ENCODE peak calls at places on chromosomes 6 and 20, in four cellular contexts. K is ovary, Y is right atrium auricular region, E is heart left ventricle. I is an unnamed sample.

GRCh38 chr6:154383273-154383672 is 26.7 kb upstream of the IPCEF1 start:
- DNase-seq in E (no peak), K (no peak), Y (no peak), I (no peak)

GRCh38 chr20:1508576-1508975 is 17.4 kb upstream of the SIRPB2 start:
- DNase-seq in E (no peak), K (no peak), Y (no peak), I (no peak)

GRCh38 chr6:108661430-108661829 is 100.7 kb downstream of the FOXO3 start:
- DNase-seq in E (no peak), Y (no peak), K (no peak), I (peak; percentile 54)

GRCh38 chr6:80223743-80224212 is 117.3 kb downstream of the BCKDHB start:
- DNase-seq in K (no peak), E (peak; percentile 34), Y (no peak), I (no peak)

GRCh38 chr6:118354641-118355040 is 193.5 kb upstream of the PLN start:
- DNase-seq in Y (no peak), E (no peak), K (no peak), I (no peak)

GRCh38 chr20:23622839-23623343 is 14.9 kb downstream of the CST3 start:
- DNase-seq in K (peak; percentile 80), E (peak; percentile 80), Y (peak; percentile 88), I (peak; percentile 96)

GRCh38 chr6:79137671-79138070 is 59.6 kb upstream of the PHIP start:
- DNase-seq in E (no peak), Y (no peak), K (no peak), I (no peak)

GRCh38 chr20:55095745-55096450 is 620.5 kb downstream of the DOK5 start:
- DNase-seq in E (no peak), Y (no peak), K (no peak), I (no peak)

GRCh38 chr6:83868639-83869038 is 9.2 kb downstream of the CYB5R4 start:
- DNase-seq in K (no peak), Y (no peak), E (no peak), I (peak; percentile 52)

GRCh38 chr6:33124947-33125346 is 49.2 kb downstream of the HLA-DPB1 start:
- DNase-seq in Y (no peak), K (no peak), E (no peak), I (no peak)

GRCh38 chr6:7150381-7151064 is 42.8 kb downstream of the RREB1 start:
- DNase-seq in K (no peak), Y (no peak), E (no peak), I (no peak)

GRCh38 chr6:80725156-80725930 is 618.9 kb downstream of the BCKDHB start:
- DNase-seq in Y (no peak), K (no peak), E (no peak), I (no peak)

GRCh38 chr6:37860226-37860839 is 40.8 kb downstream of the ZFAND3 start:
- DNase-seq in K (no peak), E (peak; percentile 31), Y (no peak), I (peak; percentile 24)

GRCh38 chr20:56609321-56609720 is 19.8 kb upstream of the TFAP2C start:
- DNase-seq in K (no peak), Y (no peak), E (no peak), I (no peak)

GRCh38 chr20:38840053-38840893 is 34.8 kb downstream of the PPP1R16B start:
- DNase-seq in K (no peak), E (no peak), Y (no peak), I (no peak)

GRCh38 chr6:87151786-87152527 is 3.4 kb upstream of the ZNF292 start:
- DNase-seq in K (peak; percentile 69), E (peak; percentile 73), Y (peak; percentile 69), I (peak; percentile 8)

GRCh38 chr6:6891074-6891754 is 216.5 kb upstream of the RREB1 start:
- DNase-seq in E (no peak), Y (no peak), K (peak; percentile 38), I (no peak)

GRCh38 chr20:44117296-44118184 is 69.4 kb downstream of the JPH2 start:
- DNase-seq in Y (no peak), E (no peak), K (no peak), I (no peak)

GRCh38 chr6:82735790-82736189 is 329.9 kb downstream of the UBE3D start:
- DNase-seq in K (no peak), Y (no peak), E (no peak), I (no peak)

GRCh38 chr20:11492846-11493245 is 424.8 kb upstream of the BTBD3 start:
- DNase-seq in E (no peak), K (no peak), Y (no peak), I (no peak)

GRCh38 chr6:3617681-3618299 is 133.7 kb downstream of the PXDC1 start:
- DNase-seq in Y (no peak), E (no peak), K (no peak), I (no peak)

GRCh38 chr6:53794073-53794719 is 609 bp upstream of the LRRC1 start:
- DNase-seq in E (peak; percentile 72), K (peak; percentile 51), Y (no peak), I (peak; percentile 77)

GRCh38 chr6:157746897-157747296 is 76.1 kb upstream of the SNX9 start:
- DNase-seq in E (no peak), K (no peak), Y (peak; percentile 43), I (no peak)

GRCh38 chr6:15538106-15538505 is 124.7 kb downstream of the DTNBP1 start:
- DNase-seq in K (no peak), Y (no peak), E (no peak), I (no peak)

GRCh38 chr20:9389321-9389720 is 125.1 kb upstream of the LAMP5 start:
- DNase-seq in E (no peak), Y (no peak), K (no peak), I (no peak)

GRCh38 chr6:36840471-36841461 is 1.5 kb upstream of the CPNE5 start:
- DNase-seq in E (peak; percentile 62), Y (no peak), K (no peak), I (no peak)

GRCh38 chr6:1837868-1838267 is 228.2 kb downstream of the FOXC1 start:
- DNase-seq in E (no peak), K (no peak), Y (no peak), I (no peak)

GRCh38 chr6:84417261-84417660 is 189.8 kb upstream of the CEP162 start:
- DNase-seq in E (no peak), K (no peak), Y (no peak), I (no peak)

GRCh38 chr6:5401845-5402738 is 140.8 kb downstream of the FARS2 start:
- DNase-seq in K (no peak), Y (no peak), E (no peak), I (no peak)

GRCh38 chr20:61659652-61660346 is 405.9 kb downstream of the TAF4 start:
- DNase-seq in E (no peak), Y (no peak), K (no peak), I (no peak)

GRCh38 chr6:41644297-41644879 is 6.1 kb downstream of the MDFI start:
- DNase-seq in K (no peak), Y (no peak), E (no peak), I (peak; percentile 59)

GRCh38 chr6:122789862-122790739 is 1.0 kb downstream of the SMPDL3A start:
- DNase-seq in E (peak; percentile 36), K (no peak), Y (no peak), I (peak; percentile 4)

GRCh38 chr6:147135211-147135672 is 69.0 kb upstream of the STXBP5 start:
- DNase-seq in E (no peak), Y (no peak), K (no peak), I (peak; percentile 52)

GRCh38 chr20:4235512-4236043 is 220.2 kb upstream of the RNF24 start:
- DNase-seq in E (no peak), Y (no peak), K (no peak), I (no peak)
- H3K27ac ChIP-seq in E (no peak overlapping the region), Y (no peak overlapping the region), K (no peak overlapping the region), I (no peak overlapping the region)

DNA sequence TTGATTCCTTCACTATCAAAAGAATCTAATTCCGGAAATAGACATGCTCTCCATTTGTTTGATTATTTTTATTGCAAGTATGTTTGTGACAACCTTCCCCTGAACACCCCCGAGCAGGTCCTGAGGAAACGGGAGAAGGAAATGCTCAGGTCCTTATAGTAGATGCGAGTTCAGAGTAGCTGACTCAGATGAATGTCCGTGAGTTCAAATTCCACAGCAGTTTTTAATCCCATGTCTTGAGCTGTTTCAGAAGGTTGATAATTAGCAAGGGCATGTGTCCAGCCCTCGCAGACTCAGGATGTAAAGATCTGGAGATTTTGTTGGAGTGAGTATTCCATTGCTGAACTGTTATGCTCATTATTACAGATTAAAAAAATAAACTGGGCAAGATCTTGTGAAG is 169.3 kb downstream of the BCAS1 start:
- DNase-seq in K (no peak), Y (no peak), E (no peak), I (peak; percentile 56)
- H3K27ac ChIP-seq in K (no peak overlapping the region), Y (peak overlapping the region; percentile 63), E (peak overlapping the region; percentile 83), I (peak overlapping the region; percentile 10)

GRCh38 chr6:133610271-133610840 is 278.6 kb upstream of the TCF21 start:
- DNase-seq in K (no peak), Y (no peak), E (no peak), I (no peak)
- H3K27ac ChIP-seq in K (no peak overlapping the region), Y (no peak overlapping the region), E (no peak overlapping the region), I (no peak overlapping the region)

DNA sequence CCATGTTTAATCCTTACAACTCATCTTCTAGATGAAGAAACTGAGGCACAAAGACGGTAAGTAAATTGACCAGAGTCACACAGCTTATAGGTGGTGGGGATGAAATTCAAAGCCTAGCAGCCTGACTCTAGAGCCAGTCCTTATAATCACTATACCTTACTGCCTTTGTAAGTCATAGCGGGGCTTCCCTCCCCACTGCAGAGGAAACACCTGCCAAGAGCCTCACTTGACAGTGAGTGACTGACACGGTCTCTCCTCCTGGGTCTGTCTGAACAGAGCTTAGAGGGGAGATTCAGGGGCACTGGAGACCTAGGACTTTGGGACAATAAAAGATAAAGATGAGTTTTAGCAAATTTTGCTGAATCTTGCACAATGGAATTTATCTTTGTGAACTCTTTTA is 12.8 kb downstream of the SUN5 start:
- DNase-seq in Y (no peak), E (no peak), K (no peak), I (no peak)
- H3K27ac ChIP-seq in Y (no peak overlapping the region), E (no peak overlapping the region), K (no peak overlapping the region), I (no peak overlapping the region)

DNA sequence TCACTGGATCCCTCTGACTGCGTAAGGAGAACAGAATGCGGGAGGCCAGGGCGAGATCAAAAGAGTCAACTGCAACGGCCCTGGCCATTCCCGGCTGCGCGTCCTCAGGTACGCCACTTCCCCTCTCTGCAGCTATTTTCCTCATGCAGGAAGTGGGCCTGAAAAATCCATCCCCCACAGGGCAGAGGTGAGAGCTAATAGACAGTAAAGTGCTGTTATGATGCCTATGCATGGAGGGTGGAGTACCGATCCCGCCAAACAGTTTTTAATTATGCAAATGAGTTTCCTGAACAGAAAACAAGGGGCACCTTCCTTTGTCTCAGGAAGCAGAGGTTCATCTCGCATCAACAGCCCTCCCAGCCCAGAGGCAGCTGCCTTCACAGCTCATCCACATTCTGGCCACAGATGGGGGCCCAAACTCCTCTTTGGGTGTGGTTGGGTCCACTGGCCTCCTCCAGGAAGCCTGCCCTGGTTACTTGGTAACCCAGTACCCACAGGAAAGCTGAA is 9.3 kb downstream of the PREX1 start:
- DNase-seq in K (no peak), Y (no peak), E (no peak), I (no peak)
- H3K27ac ChIP-seq in K (no peak overlapping the region), Y (no peak overlapping the region), E (peak overlapping the region; percentile 91), I (no peak overlapping the region)

I was measured in RWPE1.